ENCODE peak calls at places on chromosomes 12 and 14, in four cellular contexts. Y, G, V and L are unnamed samples.

GRCh38 chr14:80315681-80316080 is 104.4 kb upstream of the DIO2 start:
- DNase-seq in Y (no peak), G (no peak), V (no peak), L (no peak)

GRCh38 chr14:77124345-77125274 is 17.0 kb downstream of the ZDHHC22 start:
- DNase-seq in Y (peak), G (no peak), V (no peak), L (peak)

GRCh38 chr14:75427482-75428229 is at the start of gene JDP2:
- DNase-seq in Y (peak), G (peak), V (peak), L (peak)

GRCh38 chr12:26195250-26195640 is at the start of gene SSPN:
- DNase-seq in Y (peak), G (peak), V (peak), L (peak)

GRCh38 chr12:91556909-91557308 is 374.3 kb upstream of the DCN start:
- DNase-seq in Y (no peak), G (no peak), V (no peak), L (no peak)

GRCh38 chr12:49301759-49302158 is 6.8 kb downstream of the PRPH start:
- DNase-seq in Y (no peak), G (no peak), V (no peak), L (no peak)

GRCh38 chr12:54131641-54132280 is 57.0 kb downstream of the SMUG1 start:
- DNase-seq in Y (no peak), G (no peak), V (no peak), L (no peak)

GRCh38 chr12:121953695-121954094 is 35.3 kb downstream of the CFAP251 start:
- DNase-seq in Y (no peak), G (no peak), V (no peak), L (no peak)

GRCh38 chr12:31965090-31965489 is 5.9 kb downstream of the RESF1 start:
- DNase-seq in Y (no peak), G (no peak), V (no peak), L (no peak)

GRCh38 chr12:111451649-111452129 is 46.0 kb downstream of the SH2B3 start:
- DNase-seq in Y (no peak), G (no peak), V (no peak), L (no peak)

GRCh38 chr12:50661300-50662120 is 102.4 kb upstream of the ATF1 start:
- DNase-seq in Y (no peak), G (no peak), V (no peak), L (no peak)

GRCh38 chr12:123118397-123118945 is 32.4 kb downstream of the PITPNM2 start:
- DNase-seq in Y (no peak), G (no peak), V (peak), L (no peak)

GRCh38 chr14:30194769-30195168 is 267.1 kb upstream of the PRKD1 start:
- DNase-seq in Y (no peak), G (no peak), V (no peak), L (no peak)

GRCh38 chr12:81610955-81611889 is 147.9 kb downstream of the PPFIA2 start:
- DNase-seq in Y (no peak), G (no peak), V (no peak), L (peak)
- TF ChIP-seq CTCF in Y (peak), G (no peak), V (no peak), L (peak)

GRCh38 chr12:66066071-66066928 is 64.2 kb downstream of the LLPH start:
- DNase-seq in Y (no peak), G (no peak), V (no peak), L (no peak)
- TF ChIP-seq CTCF in Y (no peak), G (no peak), V (no peak), L (no peak)

GRCh38 chr12:132761911-132762583 is 415 bp upstream of the ANKLE2 start:
- DNase-seq in Y (peak), G (peak), V (peak), L (peak)
- TF ChIP-seq CTCF in Y (no peak), G (peak), V (peak), L (peak)

DNA sequence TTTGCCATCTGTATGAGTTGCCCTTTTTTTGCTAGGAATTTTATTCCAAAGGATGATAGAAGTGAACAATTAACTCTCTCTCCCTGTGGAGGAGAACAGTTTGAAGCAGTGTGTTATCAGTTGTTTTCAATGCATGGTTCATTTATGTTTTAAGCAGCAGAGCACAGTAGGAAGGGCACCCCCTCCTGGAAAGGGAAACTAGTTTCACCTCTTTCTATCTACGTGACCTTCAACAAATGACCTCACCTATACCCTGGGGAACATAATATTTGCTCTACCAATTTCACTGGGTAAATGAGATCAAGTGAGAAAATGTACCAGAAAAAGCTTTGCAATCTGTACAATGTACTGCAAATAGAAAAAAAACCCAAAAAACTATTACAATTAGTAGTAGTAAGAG is 5.4 kb upstream of the DCP1B start:
- DNase-seq in Y (no peak), G (no peak), V (no peak), L (no peak)
- TF ChIP-seq CTCF in Y (no peak), G (no peak), V (no peak), L (peak)